ENCODE peak calls at places on chromosomes 5 and 9, in eight cellular contexts. Y is GM23338, K is neural progenitor cell, X is hepatocyte, Z is PC-3, W is HCT116, N is MM.1S, O is SK-N-SH. T is an unnamed sample.

GRCh38 chr5:1133108-1133507 is 21.2 kb upstream of the SLC12A7 start:
- DNase-seq in Y (no peak), X (no peak), W (no peak), O (no peak), N (no peak), Z (no peak), K (no peak), T (no peak)

GRCh38 chr9:84615574-84615973 is 54.0 kb upstream of the NTRK2 start:
- DNase-seq in X (no peak), N (no peak), K (peak), Z (no peak), Y (peak), W (no peak), O (no peak), T (no peak)

GRCh38 chr9:110213413-110214044 is 5.6 kb upstream of the C9orf152 start:
- DNase-seq in W (no peak), K (no peak), Z (no peak), O (no peak), N (no peak), X (no peak), Y (no peak), T (no peak)

GRCh38 chr5:157197088-157197487 is 16.4 kb downstream of the ITK start:
- DNase-seq in K (no peak), X (no peak), Z (no peak), N (no peak), Y (no peak), O (no peak), W (no peak), T (no peak)

GRCh38 chr9:76655121-76655531 is 109.1 kb upstream of the PCA3 start:
- DNase-seq in X (no peak), N (no peak), Y (no peak), O (no peak), W (no peak), K (no peak), Z (no peak), T (no peak)

GRCh38 chr5:178483620-178484019 is 106.6 kb downstream of the COL23A1 start:
- DNase-seq in K (no peak), Y (no peak), O (no peak), W (no peak), Z (no peak), N (peak), X (no peak), T (peak)

GRCh38 chr5:144577676-144578075 is 407.0 kb downstream of the KCTD16 start:
- DNase-seq in K (no peak), X (no peak), O (no peak), N (no peak), W (no peak), Y (no peak), Z (no peak), T (no peak)

GRCh38 chr5:9265391-9266287 is 280.2 kb downstream of the SEMA5A start:
- DNase-seq in Y (peak), N (no peak), X (peak), W (no peak), O (no peak), K (peak), Z (peak), T (no peak)

GRCh38 chr5:164597293-164597900 is 1092.0 kb downstream of the MAT2B start:
- DNase-seq in W (no peak), Y (peak), X (peak), Z (peak), O (no peak), N (peak), K (peak), T (peak)

GRCh38 chr5:173498871-173499470 is 117.5 kb downstream of the BOD1 start:
- DNase-seq in N (no peak), O (no peak), W (no peak), Z (no peak), X (no peak), K (peak), Y (peak), T (no peak)

GRCh38 chr5:25979086-25979485 is 1059.3 kb downstream of the CDH9 start:
- DNase-seq in N (no peak), K (no peak), O (no peak), W (no peak), X (no peak), Y (no peak), Z (no peak), T (no peak)

GRCh38 chr5:134555889-134556311 is 30.4 kb downstream of the JADE2 start:
- DNase-seq in W (peak), X (peak), K (peak), Z (peak), Y (peak), O (peak), N (no peak), T (peak)

GRCh38 chr5:78972654-78973428 is 12.3 kb downstream of the ARSB start:
- DNase-seq in Z (peak), N (no peak), Y (no peak), W (no peak), O (peak), X (peak), K (no peak), T (no peak)

GRCh38 chr5:153835891-153836515 is 202.7 kb downstream of the FAM114A2 start:
- DNase-seq in K (no peak), N (no peak), Z (no peak), X (no peak), Y (no peak), W (no peak), O (peak), T (no peak)

GRCh38 chr9:91102269-91102668 is 259.4 kb downstream of the AUH start:
- DNase-seq in Z (no peak), N (no peak), W (no peak), K (no peak), O (no peak), Y (no peak), X (no peak), T (no peak)

GRCh38 chr5:110817437-110817836 is 78.6 kb downstream of the SLC25A46 start:
- DNase-seq in N (no peak), W (no peak), O (no peak), K (no peak), X (no peak), Y (no peak), Z (no peak), T (no peak)

GRCh38 chr5:132651838-132652476 is 6.0 kb upstream of the IL13 start:
- DNase-seq in O (no peak), X (no peak), N (no peak), W (no peak), K (no peak), Y (no peak), Z (no peak), T (no peak)

GRCh38 chr9:136086951-136087740 is 7.9 kb downstream of the NACC2 start:
- DNase-seq in N (no peak), X (no peak), O (peak), Z (no peak), K (peak), Y (no peak), W (no peak), T (no peak)

GRCh38 chr5:119322948-119323629 is 32.7 kb upstream of the TNFAIP8 start:
- DNase-seq in O (no peak), Z (no peak), N (no peak), X (no peak), W (no peak), Y (no peak), K (no peak), T (no peak)

GRCh38 chr5:153659337-153659736 is 168.9 kb downstream of the GRIA1 start:
- DNase-seq in W (no peak), K (no peak), Y (no peak), X (peak), N (no peak), Z (no peak), O (peak), T (no peak)

GRCh38 chr5:73821003-73821402 is 195.0 kb downstream of the ARHGEF28 start:
- DNase-seq in K (no peak), Z (no peak), X (no peak), N (no peak), Y (no peak), W (no peak), O (no peak), T (no peak)

GRCh38 chr9:123798203-123798602 is 131.7 kb downstream of the DENND1A start:
- DNase-seq in X (no peak), O (no peak), W (no peak), Y (no peak), Z (no peak), N (no peak), K (no peak), T (no peak)

GRCh38 chr9:133894377-133895321 is 97.5 kb downstream of the VAV2 start:
- DNase-seq in N (no peak), O (no peak), Y (no peak), K (no peak), X (no peak), Z (no peak), W (no peak), T (no peak)

GRCh38 chr9:13020141-13020540 is 245.3 kb downstream of the LURAP1L start:
- DNase-seq in K (no peak), X (no peak), Z (no peak), O (no peak), W (no peak), N (no peak), Y (no peak), T (no peak)

GRCh38 chr9:8940650-8941049 is 1141.1 kb upstream of the DMAC1 start:
- DNase-seq in W (no peak), N (no peak), Z (no peak), K (no peak), O (no peak), X (no peak), Y (no peak), T (no peak)

GRCh38 chr9:88092699-88093359 is 45.4 kb downstream of the SPATA31C2 start:
- DNase-seq in X (peak), K (no peak), N (no peak), Z (no peak), O (no peak), W (no peak), Y (peak), T (no peak)

GRCh38 chr9:137550958-137551655 is 572 bp upstream of the MRPL41 start:
- DNase-seq in N (no peak), W (peak), K (peak), Y (peak), X (peak), O (peak), Z (peak), T (no peak)

GRCh38 chr5:12659675-12660074 is 755.4 kb upstream of the CTNND2 start:
- DNase-seq in N (peak), Z (no peak), Y (no peak), X (no peak), O (no peak), K (no peak), W (no peak), T (no peak)

GRCh38 chr5:127358274-127358673 is 67.7 kb downstream of the MEGF10 start:
- DNase-seq in W (no peak), X (no peak), Z (no peak), K (no peak), O (no peak), Y (no peak), N (no peak), T (no peak)

GRCh38 chr5:37787742-37788141 is 52.1 kb downstream of the GDNF start:
- DNase-seq in O (no peak), N (no peak), K (no peak), X (no peak), Z (peak), Y (no peak), W (no peak), T (no peak)

GRCh38 chr9:6640268-6641072 is 5.1 kb downstream of the GLDC start:
- DNase-seq in O (no peak), Z (no peak), K (no peak), N (peak), Y (no peak), X (peak), W (no peak), T (no peak)

GRCh38 chr9:700365-701282 is 140.9 kb upstream of the DMRT1 start:
- DNase-seq in K (no peak), Z (no peak), N (peak), O (no peak), W (no peak), Y (no peak), X (no peak), T (no peak)

GRCh38 chr9:125888220-125888619 is 141.0 kb downstream of the PBX3 start:
- DNase-seq in Y (no peak), X (no peak), O (no peak), K (peak), N (no peak), Z (no peak), W (no peak), T (no peak)

GRCh38 chr5:80481019-80481893 is 6.6 kb upstream of the FAM151B start:
- DNase-seq in N (peak), X (peak), Y (peak), W (peak), K (peak), Z (peak), O (peak), T (peak)

GRCh38 chr5:78293856-78294249 is 645 bp downstream of the AP3B1 start:
- DNase-seq in O (peak), W (no peak), Y (peak), N (peak), Z (no peak), X (no peak), K (peak), T (no peak)

GRCh38 chr9:18623201-18623600 is 149.2 kb downstream of the ADAMTSL1 start:
- DNase-seq in W (no peak), X (no peak), N (no peak), Z (no peak), Y (no peak), O (no peak), K (no peak), T (no peak)

GRCh38 chr9:89363921-89364663 is 45.8 kb downstream of the SECISBP2 start:
- DNase-seq in K (no peak), W (no peak), O (no peak), Z (no peak), N (no peak), Y (no peak), X (no peak), T (no peak)

GRCh38 chr9:14193338-14193980 is 120.5 kb downstream of the NFIB start:
- DNase-seq in Z (no peak), K (no peak), O (no peak), W (no peak), N (no peak), X (no peak), Y (no peak), T (no peak)

GRCh38 chr9:95065224-95065623 is 252.3 kb downstream of the FANCC start:
- DNase-seq in W (no peak), N (no peak), Y (no peak), X (no peak), K (no peak), O (no peak), Z (no peak), T (no peak)

DNA sequence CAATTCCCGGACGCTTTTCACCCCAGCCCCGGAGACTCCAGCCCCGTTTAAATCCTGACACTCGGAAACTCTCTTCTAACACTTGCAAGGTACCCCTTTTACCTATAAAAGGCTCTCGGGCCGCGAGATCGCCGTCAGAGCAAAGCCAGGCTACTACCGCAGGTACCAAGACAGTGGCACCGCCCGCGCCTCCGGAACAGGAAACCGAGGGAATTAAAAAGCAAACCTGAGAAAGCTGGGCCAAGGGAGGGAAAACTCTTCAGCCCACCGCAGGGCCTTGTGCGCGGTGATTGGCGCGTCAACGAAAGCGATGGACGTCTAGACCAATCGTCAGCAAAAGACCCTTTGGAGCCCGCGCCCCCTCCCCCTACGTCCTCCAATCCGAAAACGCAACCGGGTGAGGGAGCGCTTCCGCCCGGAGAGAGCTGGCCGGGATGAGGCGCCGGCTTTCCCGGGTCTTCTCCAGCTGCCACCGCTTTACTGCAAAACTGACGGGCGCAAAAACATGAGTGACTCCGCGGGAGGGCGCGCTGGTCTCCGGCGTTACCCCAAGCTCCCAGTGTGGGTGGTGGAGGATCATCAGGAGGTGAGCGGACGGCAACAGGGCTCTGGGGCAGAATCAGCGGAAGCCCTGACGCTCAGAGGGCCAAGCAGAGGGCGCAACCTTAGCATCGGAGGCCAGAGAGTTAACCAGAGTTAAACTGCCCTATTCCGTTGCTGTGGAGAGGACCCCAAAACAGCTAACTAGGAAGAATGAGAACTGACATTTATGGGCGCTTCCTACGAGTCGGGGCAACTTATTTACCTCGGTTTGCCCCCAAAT is at the start of the genes C5orf22 and DROSHA:
- DNase-seq in Y (peak), N (peak), O (peak), W (peak), X (peak), Z (peak), K (peak), T (peak)
- H2AFZ ChIP-seq in Y (peak), N (peak), O (peak), W (peak), X (peak), Z (peak), K (peak), T (peak)

DNA sequence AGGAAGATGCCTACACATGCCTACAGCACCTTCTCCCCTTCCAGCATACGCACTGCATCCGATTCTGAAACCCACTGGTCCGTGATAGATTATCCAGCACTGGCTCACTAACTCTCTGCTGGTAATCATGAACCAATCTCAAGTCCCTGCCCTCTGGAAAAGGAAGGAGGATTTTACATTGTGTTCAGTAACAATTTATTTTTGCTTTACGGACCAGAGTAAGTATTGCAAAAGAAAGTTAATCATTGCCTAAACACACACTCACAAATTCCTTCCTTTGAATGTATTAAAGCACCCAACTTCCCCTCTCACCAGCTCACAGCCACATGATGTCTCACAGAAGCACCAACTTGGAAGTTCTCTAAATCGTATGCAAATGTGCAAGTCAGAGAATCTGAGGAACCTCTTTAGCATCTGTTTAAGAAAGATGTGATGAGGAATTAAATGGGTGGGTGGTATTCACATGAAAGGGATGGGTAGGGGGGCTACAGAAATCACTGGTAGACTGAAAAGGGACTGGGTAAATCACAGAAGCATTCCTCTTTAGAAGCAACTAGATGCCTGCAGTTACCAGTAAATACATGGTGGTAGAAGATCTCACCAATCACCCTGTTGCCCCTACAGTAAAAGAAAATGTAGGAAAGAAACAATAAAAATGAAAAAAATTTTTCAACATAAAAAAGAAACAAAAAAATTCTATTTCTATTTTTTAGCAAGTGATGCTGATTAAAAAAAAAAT is 8.4 kb downstream of the GNAQ start:
- DNase-seq in X (peak), Y (peak), Z (no peak), W (no peak), O (no peak), N (no peak), K (no peak), T (no peak)
- TF ChIP-seq EZH2phosphoT487 in X (no peak), Y (no peak), Z (no peak), W (no peak), O (no peak), N (no peak), K (no peak), T (no peak)

GRCh38 chr5:15544039-15544438 is 44.1 kb downstream of the FBXL7 start:
- DNase-seq in O (no peak), X (no peak), Z (no peak), Y (no peak), K (no peak), W (no peak), N (no peak), T (no peak)

GRCh38 chr5:15539951-15540350 is 40.0 kb downstream of the FBXL7 start:
- DNase-seq in N (no peak), K (no peak), X (no peak), Y (no peak), W (no peak), O (no peak), Z (no peak), T (no peak)

GRCh38 chr5:15547440-15547839 is 47.5 kb downstream of the FBXL7 start:
- DNase-seq in N (no peak), W (no peak), O (no peak), X (no peak), Y (no peak), Z (no peak), K (no peak), T (no peak)

GRCh38 chr5:15550502-15551115 is 50.6 kb downstream of the FBXL7 start:
- DNase-seq in Y (peak), K (no peak), N (no peak), X (no peak), Z (no peak), O (no peak), W (no peak), T (no peak)

GRCh38 chr5:15545082-15545481 is 45.1 kb downstream of the FBXL7 start:
- DNase-seq in Y (no peak), W (no peak), K (no peak), Z (no peak), O (no peak), X (no peak), N (no peak), T (no peak)
- TF ChIP-seq CTCF in Y (no peak), W (no peak), K (no peak), Z (no peak), O (no peak), X (no peak), N (no peak), T (no peak)

GRCh38 chr5:175657593-175658271 is at the start of gene HRH2:
- DNase-seq in Z (no peak), X (peak), N (peak), W (no peak), O (peak), Y (peak), K (peak), T (no peak)

GRCh38 chr5:175655411-175655810 is 2.5 kb upstream of the HRH2 start:
- DNase-seq in O (no peak), N (no peak), Y (no peak), X (no peak), W (no peak), Z (no peak), K (no peak), T (no peak)

GRCh38 chr5:175656966-175657365 is 905 bp upstream of the HRH2 start:
- DNase-seq in Z (no peak), O (no peak), W (no peak), X (no peak), Y (no peak), K (no peak), N (no peak), T (no peak)

GRCh38 chr5:175659546-175660248 is 1.8 kb downstream of the HRH2 start:
- DNase-seq in N (no peak), O (no peak), X (peak), Y (no peak), Z (no peak), W (no peak), K (no peak), T (no peak)

DNA sequence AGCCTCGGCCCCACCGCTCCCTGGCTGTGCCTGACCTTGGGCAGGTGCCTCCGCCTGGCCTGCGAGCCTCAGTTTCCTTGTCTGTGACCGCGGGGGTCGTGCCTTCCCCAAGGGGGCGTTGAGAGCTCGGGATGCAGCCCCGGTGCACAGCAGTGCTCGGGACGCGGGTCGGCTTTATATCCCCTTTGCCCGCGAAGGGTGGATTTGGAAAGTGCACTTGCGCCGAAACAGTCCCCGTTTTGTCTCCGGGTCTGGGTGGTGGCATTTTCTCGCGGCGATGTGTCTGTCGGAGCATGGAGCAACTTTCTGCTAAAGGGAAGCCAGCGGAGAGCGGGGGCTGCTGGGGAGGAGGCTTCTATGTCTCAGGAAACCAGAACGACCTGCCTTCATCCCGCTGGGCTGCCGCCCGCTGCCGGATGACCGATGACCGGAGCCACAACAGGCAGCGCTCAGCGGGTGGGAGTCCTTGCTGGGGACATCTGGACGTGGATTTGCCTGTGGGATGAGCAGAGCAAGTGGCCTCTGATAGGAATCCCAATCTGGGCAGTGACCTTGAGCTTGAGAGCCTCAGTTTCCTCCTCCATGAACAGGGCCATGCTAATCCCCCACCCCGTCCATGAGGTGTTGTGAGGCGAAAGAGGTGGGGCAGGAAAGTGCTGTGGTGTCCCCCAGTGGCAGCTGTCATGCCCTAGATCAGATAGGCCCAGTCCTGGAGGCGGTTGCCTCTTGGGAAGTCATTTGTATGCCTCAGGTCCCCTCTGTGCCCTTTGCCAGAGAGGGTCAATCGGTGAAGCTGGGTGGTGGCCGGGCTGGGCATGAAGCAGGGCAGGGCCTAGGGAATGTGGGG is 651 bp downstream of the HRH2 start:
- DNase-seq in X (peak), O (peak), W (no peak), Z (no peak), Y (peak), N (peak), K (peak), T (no peak)
- H2AFZ ChIP-seq in X (peak), O (no peak), W (no peak), Z (no peak), Y (peak), N (peak), K (peak), T (no peak)

T was measured in OCI-LY7.